ENCODE peak calls at places on chromosome 17, in nine cellular contexts. D, I, Z, H, N, G, X, C and M are unnamed samples.

GRCh38 chr17:61583242-61583641 is 7.8 kb downstream of the NACA2 start:
- DNase-seq in H (peak; percentile 43), N (peak; percentile 93), X (no peak), C (peak; percentile 78), G (no peak), I (no peak), D (no peak), Z (peak; percentile 69), M (peak; percentile 36)

GRCh38 chr17:47945080-47945479 is 3.7 kb downstream of the PNPO start:
- DNase-seq in Z (no peak), D (no peak), G (no peak), N (peak; percentile 49), X (no peak), H (no peak), C (no peak), I (no peak), M (no peak)

GRCh38 chr17:39462644-39463375 is 1.5 kb downstream of the CDK12 start:
- DNase-seq in X (no peak), C (peak; percentile 15), I (no peak), D (no peak), Z (peak; percentile 36), N (peak; percentile 30), H (peak; percentile 20), G (no peak), M (peak; percentile 42)

GRCh38 chr17:33049781-33050414 is 58.3 kb downstream of the SPACA3 start:
- DNase-seq in I (peak; percentile 44), C (peak; percentile 53), G (peak; percentile 18), H (peak; percentile 62), Z (peak; percentile 51), X (peak; percentile 46), D (no peak), N (peak; percentile 27), M (peak; percentile 32)

GRCh38 chr17:59361916-59362810 is 30.7 kb downstream of the YPEL2 start:
- DNase-seq in N (peak; percentile 43), I (peak; percentile 13), Z (peak; percentile 91), G (no peak), H (no peak), D (peak; percentile 16), C (peak; percentile 91), X (no peak), M (peak; percentile 78)

GRCh38 chr17:3903881-3904286 is 11.0 kb upstream of the CAMKK1 start:
- DNase-seq in D (no peak), Z (no peak), H (peak; percentile 43), X (no peak), I (no peak), N (no peak), G (no peak), C (no peak), M (no peak)

GRCh38 chr17:61618950-61619349 is 27.9 kb upstream of the NACA2 start:
- DNase-seq in I (no peak), Z (no peak), X (no peak), G (no peak), D (no peak), N (no peak), C (no peak), H (no peak), M (no peak)

GRCh38 chr17:61388561-61389356 is 10.9 kb upstream of the TBX2 start:
- DNase-seq in N (no peak), C (no peak), Z (no peak), D (no peak), H (no peak), I (no peak), G (no peak), X (no peak), M (no peak)

GRCh38 chr17:56173958-56174357 is 20.7 kb downstream of the ANKFN1 start:
- DNase-seq in G (no peak), I (no peak), H (no peak), X (no peak), C (peak; percentile 75), D (no peak), Z (peak; percentile 3), N (no peak), M (no peak)

GRCh38 chr17:57243171-57243622 is 13.1 kb upstream of the MSI2 start:
- DNase-seq in D (peak; percentile 67), I (peak; percentile 72), N (peak; percentile 90), H (peak; percentile 73), X (peak; percentile 68), C (peak; percentile 68), G (peak; percentile 52), Z (peak; percentile 65), M (peak; percentile 66)

GRCh38 chr17:16972346-16972745 is 428 bp upstream of the TNFRSF13B start:
- DNase-seq in I (no peak), Z (no peak), X (no peak), D (no peak), N (no peak), H (no peak), C (no peak), G (no peak), M (no peak)

GRCh38 chr17:74815067-74815466 is 38.9 kb upstream of the NAT9 start:
- DNase-seq in Z (no peak), C (no peak), I (no peak), X (no peak), G (no peak), D (no peak), H (no peak), N (no peak), M (no peak)

GRCh38 chr17:50304781-50305404 is 30.6 kb downstream of the TMEM92 start:
- DNase-seq in N (no peak), H (no peak), I (no peak), C (no peak), Z (peak; percentile 50), D (no peak), X (peak; percentile 28), G (no peak), M (no peak)

GRCh38 chr17:66995944-66996343 is 31.4 kb downstream of the CACNG4 start:
- DNase-seq in G (no peak), N (no peak), D (no peak), H (no peak), Z (no peak), I (no peak), C (no peak), X (no peak), M (no peak)

GRCh38 chr17:69874220-69874670 is 200.8 kb upstream of the KCNJ16 start:
- DNase-seq in N (no peak), G (no peak), I (no peak), C (peak; percentile 94), X (no peak), H (no peak), D (no peak), Z (peak; percentile 33), M (peak; percentile 92)

GRCh38 chr17:29760771-29761682 is 138.3 kb upstream of the CORO6 start:
- DNase-seq in C (peak; percentile 89), H (peak; percentile 79), D (peak; percentile 88), Z (peak; percentile 90), G (peak; percentile 42), X (peak; percentile 94), N (peak; percentile 87), I (peak; percentile 70), M (peak; percentile 89)

GRCh38 chr17:4566785-4567184 is 6.4 kb upstream of the GGT6 start:
- DNase-seq in H (peak; percentile 88), C (peak; percentile 60), Z (peak; percentile 63), G (peak; percentile 67), D (peak; percentile 19), I (peak; percentile 49), X (no peak), N (peak; percentile 20), M (peak; percentile 49)

GRCh38 chr17:38685485-38685884 is 10.7 kb upstream of the EPOP start:
- DNase-seq in G (no peak), I (peak; percentile 35), D (no peak), N (no peak), H (no peak), Z (no peak), C (no peak), X (peak; percentile 47), M (no peak)

GRCh38 chr17:1724351-1724868 is at the start of gene WDR81:
- DNase-seq in C (peak; percentile 84), G (peak; percentile 80), N (peak; percentile 31), X (peak; percentile 97), I (peak; percentile 93), Z (peak; percentile 84), D (peak; percentile 84), H (peak; percentile 91), M (peak; percentile 69)

GRCh38 chr17:44360826-44361225 is 2.8 kb downstream of the FAM171A2 start:
- DNase-seq in H (peak; percentile 42), D (no peak), G (no peak), X (no peak), C (peak; percentile 25), N (no peak), I (no peak), Z (peak; percentile 60), M (no peak)

GRCh38 chr17:7095642-7096041 is 15.6 kb upstream of the CLEC10A start:
- DNase-seq in G (no peak), D (no peak), X (no peak), H (no peak), C (no peak), I (no peak), Z (no peak), N (peak; percentile 35), M (peak; percentile 77)

GRCh38 chr17:58232707-58233156 is 5.7 kb upstream of the LPO start:
- DNase-seq in I (no peak), D (no peak), N (peak; percentile 94), H (no peak), X (no peak), Z (peak; percentile 39), G (no peak), C (peak; percentile 81), M (no peak)

GRCh38 chr17:80845863-80846671 is 145.6 kb upstream of the CHMP6 start:
- DNase-seq in N (no peak), H (no peak), G (no peak), D (no peak), C (no peak), Z (no peak), X (no peak), I (no peak), M (no peak)

GRCh38 chr17:37671028-37671812 is 28.0 kb upstream of the DDX52 start:
- DNase-seq in N (no peak), Z (no peak), G (no peak), D (no peak), I (no peak), X (no peak), H (no peak), C (no peak), M (no peak)

GRCh38 chr17:62664336-62665120 is 37.1 kb downstream of the MRC2 start:
- DNase-seq in X (no peak), H (no peak), C (no peak), D (no peak), Z (no peak), I (no peak), N (no peak), G (no peak), M (no peak)

GRCh38 chr17:8041249-8041928 is 2.5 kb downstream of the ALOX15B start:
- DNase-seq in I (no peak), G (no peak), H (peak; percentile 62), N (peak; percentile 48), C (peak; percentile 71), Z (peak; percentile 83), D (no peak), X (no peak), M (peak; percentile 66)

GRCh38 chr17:6496116-6496481 is 51.8 kb downstream of the PIMREG start:
- DNase-seq in C (no peak), X (no peak), N (no peak), I (no peak), G (no peak), Z (no peak), D (no peak), H (peak; percentile 44), M (no peak)

GRCh38 chr17:45371414-45372324 is 54.8 kb upstream of the MAP3K14 start:
- DNase-seq in C (peak; percentile 99), Z (peak; percentile 94), G (peak; percentile 83), N (no peak), I (peak; percentile 19), X (peak; percentile 91), D (no peak), H (peak; percentile 91), M (peak; percentile 93)

GRCh38 chr17:76816590-76817135 is 51.5 kb upstream of the MGAT5B start:
- DNase-seq in Z (peak; percentile 58), H (peak; percentile 54), X (peak; percentile 39), I (no peak), C (peak; percentile 63), D (peak; percentile 47), N (peak; percentile 95), G (no peak), M (peak; percentile 41)

GRCh38 chr17:21042434-21043295 is at the start of gene USP22:
- DNase-seq in I (no peak), X (no peak), D (peak; percentile 20), C (no peak), Z (no peak), G (peak; percentile 94), H (peak; percentile 52), N (no peak), M (no peak)

GRCh38 chr17:68777856-68778694 is 176.9 kb upstream of the FAM20A start:
- DNase-seq in D (no peak), Z (no peak), I (no peak), H (no peak), X (no peak), G (no peak), N (no peak), C (no peak), M (no peak)